ENCODE peak calls at places on chromosomes 16 and 17, in six cellular contexts. L is small intestine, R is heart left ventricle, Q is adrenal gland, F is tibial artery, X is PC-9. E is an unnamed sample. For H3K9me3, the result is how much of the 10 kb centered on the place peaks cover.

GRCh38 chr16:71771571-71771970 is 37.1 kb downstream of the AP1G1 start:
- DNase-seq in L (no peak), R (no peak), Q (no peak), F (no peak), X (no peak), E (no peak)

GRCh38 chr16:29991571-29991904 is 3.9 kb downstream of the HIRIP3 start:
- DNase-seq in L (no peak), R (no peak), Q (no peak), F (no peak), X (no peak), E (no peak)

GRCh38 chr17:57108656-57109392 is 23.8 kb downstream of the AKAP1 start:
- DNase-seq in L (peak), R (peak), Q (no peak), F (peak), X (no peak), E (no peak)

GRCh38 chr16:66849021-66849420 is 4.8 kb downstream of the CA7 start:
- DNase-seq in L (no peak), R (no peak), Q (no peak), F (no peak), X (no peak), E (no peak)

GRCh38 chr16:67565470-67566100 is 3.3 kb downstream of the CTCF start:
- DNase-seq in L (no peak), R (no peak), Q (no peak), F (no peak), X (no peak), E (no peak)

GRCh38 chr17:59769891-59770290 is 62.4 kb downstream of the VMP1 start:
- DNase-seq in L (no peak), R (no peak), Q (no peak), F (no peak), X (no peak), E (no peak)

GRCh38 chr16:46830417-46830901 is 521 bp downstream of the C16orf87 start:
- DNase-seq in L (peak), R (peak), Q (peak), F (no peak), X (peak), E (peak)

GRCh38 chr17:81424151-81424550 is 28.9 kb downstream of the BAHCC1 start:
- DNase-seq in L (no peak), R (no peak), Q (no peak), F (no peak), X (no peak), E (no peak)

GRCh38 chr16:62041401-62041800 is 5.2 kb upstream of the CDH8 start:
- DNase-seq in L (no peak), R (no peak), Q (peak), F (no peak), X (no peak), E (no peak)

GRCh38 chr17:65595071-65595655 is 33.7 kb upstream of the AXIN2 start:
- DNase-seq in L (no peak), R (no peak), Q (no peak), F (no peak), X (no peak), E (no peak)

GRCh38 chr16:17354121-17354750 is 116.5 kb downstream of the XYLT1 start:
- DNase-seq in L (no peak), R (no peak), Q (no peak), F (no peak), X (no peak), E (no peak)

GRCh38 chr17:18270046-18270850 is 9.8 kb downstream of the MIEF2 start:
- DNase-seq in L (peak), R (no peak), Q (no peak), F (no peak), X (no peak), E (no peak)

GRCh38 chr16:80084614-80085013 is 456.2 kb upstream of the DYNLRB2 start:
- DNase-seq in L (peak), R (peak), Q (peak), F (peak), X (peak), E (peak)

GRCh38 chr17:81074875-81075274 is 39.9 kb downstream of the BAIAP2 start:
- DNase-seq in L (no peak), R (no peak), Q (no peak), F (no peak), X (no peak), E (no peak)

GRCh38 chr17:1237471-1237870 is 32.8 kb upstream of the BHLHA9 start:
- DNase-seq in L (no peak), R (no peak), Q (no peak), F (no peak), X (no peak), E (no peak)

GRCh38 chr16:73015612-73016487 is 32.1 kb downstream of the ZFHX3 start:
- DNase-seq in L (peak), R (no peak), Q (no peak), F (no peak), X (peak), E (peak)

GRCh38 chr16:6684076-6684673 is 648.5 kb upstream of the RBFOX1 start:
- DNase-seq in L (peak), R (no peak), Q (peak), F (no peak), X (peak), E (no peak)

GRCh38 chr17:46950615-46950996 is 27.6 kb downstream of the GOSR2 start:
- DNase-seq in L (no peak), R (no peak), Q (no peak), F (no peak), X (no peak), E (no peak)

GRCh38 chr17:6061290-6061689 is 8.9 kb upstream of the WSCD1 start:
- DNase-seq in L (no peak), R (no peak), Q (peak), F (peak), X (no peak), E (no peak)

GRCh38 chr16:66890796-66891195 is 10.5 kb downstream of the PDP2 start:
- DNase-seq in L (no peak), R (no peak), Q (no peak), F (no peak), X (no peak), E (no peak)

GRCh38 chr17:13541032-13541480 is 60.7 kb downstream of the HS3ST3A1 start:
- DNase-seq in L (no peak), R (no peak), Q (peak), F (peak), X (no peak), E (no peak)

GRCh38 chr16:86517652-86518258 is 7.4 kb downstream of the FOXF1 start:
- DNase-seq in L (peak), R (peak), Q (peak), F (peak), X (peak), E (peak)

GRCh38 chr17:31211352-31212012 is 85.6 kb downstream of the OMG start:
- DNase-seq in L (no peak), R (no peak), Q (no peak), F (no peak), X (no peak), E (no peak)

GRCh38 chr16:67137605-67138004 is 13.2 kb downstream of the B3GNT9 start:
- DNase-seq in L (no peak), R (no peak), Q (no peak), F (no peak), X (no peak), E (no peak)

GRCh38 chr16:80717611-80718010 is 86.8 kb downstream of the CDYL2 start:
- DNase-seq in L (peak), R (no peak), Q (no peak), F (no peak), X (no peak), E (no peak)

GRCh38 chr16:87678618-87679017 is 76.3 kb downstream of the JPH3 start:
- DNase-seq in L (no peak), R (no peak), Q (no peak), F (no peak), X (peak), E (no peak)

GRCh38 chr17:82022310-82022980 is at the start of gene CENPX:
- DNase-seq in L (peak), R (no peak), Q (no peak), F (no peak), X (peak), E (no peak)

GRCh38 chr17:66691644-66692500 is 143.0 kb upstream of the CACNG5 start:
- DNase-seq in L (no peak), R (no peak), Q (peak), F (no peak), X (peak), E (peak)

GRCh38 chr16:11689031-11689840 is 21.0 kb downstream of the SNN start:
- DNase-seq in L (no peak), R (no peak), Q (peak), F (no peak), X (no peak), E (peak)

GRCh38 chr17:78923660-78924453 is 1.3 kb downstream of the TIMP2 start:
- DNase-seq in L (peak), R (peak), Q (peak), F (peak), X (peak), E (peak)

GRCh38 chr17:9645858-9646555 is 690 bp downstream of the USP43 start:
- DNase-seq in L (peak), R (peak), Q (peak), F (no peak), X (peak), E (peak)

GRCh38 chr17:74049167-74049797 is 154.2 kb upstream of the RPL38 start:
- DNase-seq in L (no peak), R (no peak), Q (no peak), F (no peak), X (no peak), E (no peak)

DNA sequence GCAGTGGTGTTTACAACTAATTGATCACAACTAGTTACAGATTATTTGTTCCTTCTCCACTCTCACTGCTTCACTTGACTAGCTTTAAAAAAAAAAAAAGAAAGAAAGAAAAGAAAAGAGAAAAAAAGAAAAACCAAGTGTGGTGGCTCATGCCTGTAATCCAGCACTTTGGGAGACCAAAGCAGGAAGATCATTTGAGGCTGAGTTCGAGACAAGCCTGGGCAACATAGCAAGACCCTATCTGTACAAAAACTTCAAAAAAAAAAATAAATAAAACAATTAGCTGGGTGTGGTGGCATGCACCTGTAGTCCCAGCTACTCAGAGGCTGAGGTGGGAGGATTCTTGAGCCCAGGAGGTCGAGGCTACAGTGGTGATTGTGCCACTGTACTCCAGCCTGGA is 4.2 kb downstream of the SNTB2 start:
- DNase-seq in L (no peak), R (no peak), Q (no peak), F (no peak), X (no peak), E (no peak)
- H3K4me3 ChIP-seq in L (no peak), R (no peak), Q (no peak), F (no peak), X (no peak), E (no peak)

GRCh38 chr16:75710344-75710743 is 9.1 kb upstream of the DUXB start:
- DNase-seq in L (no peak), R (no peak), Q (no peak), F (no peak), X (no peak), E (no peak)

GRCh38 chr16:75714661-75715060 is 11.6 kb downstream of the CPHXL start:
- DNase-seq in L (no peak), R (no peak), Q (no peak), F (no peak), X (no peak), E (no peak)
- H3K9me3 ChIP-seq in L (under half), R (under half), Q (under half), F (under half), X (under half), E (under half)

DNA sequence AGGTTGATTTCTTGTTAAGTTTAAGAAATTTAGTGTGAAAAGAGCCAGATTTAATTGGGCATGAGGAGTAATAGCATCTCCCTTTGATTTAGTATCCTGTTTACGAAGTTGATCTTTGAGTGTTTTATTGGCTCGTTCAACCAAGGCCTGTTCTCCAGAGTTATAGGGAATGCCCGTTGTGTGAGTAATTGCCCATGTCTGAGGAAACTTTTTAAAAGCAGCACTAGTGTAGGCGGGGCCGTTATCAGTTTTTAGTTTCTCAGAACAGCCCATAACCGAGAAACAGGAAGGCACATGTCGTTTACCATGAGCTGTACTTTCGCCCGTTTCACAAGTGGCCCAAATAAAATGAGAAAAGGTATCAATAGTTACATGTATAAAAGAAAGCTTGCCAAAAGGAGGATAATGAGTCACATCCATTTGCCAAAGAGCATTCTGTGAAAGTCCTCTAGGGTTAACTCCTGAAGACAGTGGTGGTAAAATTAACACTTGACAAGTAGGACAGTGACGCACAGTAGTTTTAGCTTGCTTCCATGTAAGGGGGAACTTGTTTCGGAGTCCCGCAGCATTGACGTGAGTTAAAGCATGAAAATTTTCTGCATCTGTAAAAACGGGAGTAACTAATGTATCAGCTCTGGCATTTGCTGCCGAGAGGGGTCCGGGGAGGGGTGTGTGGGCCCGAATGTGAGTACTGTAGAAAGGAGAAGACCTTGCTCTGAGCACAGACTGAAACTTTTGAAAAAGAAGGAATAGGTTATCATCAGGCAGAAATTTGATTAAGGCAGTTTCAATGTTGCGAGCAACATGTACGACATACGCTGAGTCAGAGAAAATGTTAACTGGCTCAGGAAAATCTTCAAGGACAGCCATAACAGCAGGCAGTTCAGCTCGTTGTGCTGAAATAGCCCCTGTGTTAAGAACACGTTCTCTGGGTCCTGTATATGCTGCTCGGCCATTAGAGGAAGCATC is 18.5 kb upstream of the KCTD5 start:
- DNase-seq in L (peak), R (no peak), Q (no peak), F (no peak), X (no peak), E (no peak)
- H3K4me3 ChIP-seq in L (no peak), R (no peak), Q (no peak), F (no peak), X (no peak), E (no peak)

GRCh38 chr17:76974721-76975120 is 106.5 kb downstream of the MGAT5B start:
- DNase-seq in L (no peak), R (no peak), Q (no peak), F (no peak), X (no peak), E (no peak)
- H3K9me3 ChIP-seq in L (under half), R (under half), Q (under half), F (under half), X (under half), E (under half)

DNA sequence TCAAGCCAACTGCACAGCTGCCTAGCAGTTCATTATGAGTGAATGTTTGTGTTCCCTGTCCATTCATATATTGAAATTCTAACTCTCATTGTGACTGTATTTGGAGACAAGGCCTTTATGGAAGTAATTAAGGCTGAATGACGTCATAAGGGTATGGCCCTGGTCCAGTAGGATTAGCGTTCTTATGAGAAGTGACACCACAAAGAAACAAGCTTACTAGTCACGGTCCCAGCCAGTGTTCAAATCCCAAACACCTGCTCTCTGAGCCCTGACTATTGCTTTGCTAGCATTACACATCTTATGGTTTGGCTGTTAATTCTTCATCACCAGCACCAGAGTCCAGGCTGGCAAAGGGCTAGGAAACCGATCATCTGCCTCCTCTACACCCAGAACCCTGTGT is 2.2 kb downstream of the ZNF668 start:
- DNase-seq in L (peak), R (no peak), Q (no peak), F (no peak), X (no peak), E (no peak)
- H3K4me3 ChIP-seq in L (no peak), R (no peak), Q (no peak), F (no peak), X (peak), E (no peak)

DNA sequence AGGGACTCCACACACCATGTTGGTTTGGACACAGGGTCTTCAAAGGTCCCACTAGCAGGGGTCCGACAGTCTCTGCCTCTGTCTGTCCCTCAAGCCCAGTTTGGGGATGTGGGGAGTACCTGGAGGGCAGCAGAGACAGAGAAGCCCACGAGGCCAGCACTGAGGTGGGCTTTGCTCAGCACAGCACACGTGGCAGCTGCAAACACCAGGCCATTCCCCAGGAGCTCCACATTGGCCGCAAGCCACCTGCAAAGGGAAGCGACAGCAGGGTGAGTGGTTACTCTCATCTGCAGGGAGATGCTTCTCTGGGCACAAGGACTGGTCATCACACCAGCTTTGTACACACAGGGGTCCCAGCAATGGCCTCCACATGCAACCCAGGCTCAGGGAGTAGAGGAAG is 62.0 kb downstream of the ABCC6 start:
- DNase-seq in L (no peak), R (no peak), Q (no peak), F (no peak), X (no peak), E (no peak)
- H3K9me3 ChIP-seq in L (under half), R (under half), Q (under half), F (under half), X (under half), E (under half)

GRCh38 chr16:31376705-31377104 is 16.4 kb upstream of the ITGAD start:
- DNase-seq in L (peak), R (no peak), Q (no peak), F (no peak), X (no peak), E (no peak)
- H3K4me3 ChIP-seq in L (no peak), R (no peak), Q (no peak), F (no peak), X (no peak), E (no peak)

E was measured in right lobe of liver.